ENCODE peak calls at places on chromosomes 2 and 18, in six cellular contexts. O, S, Q, H, J and K are unnamed samples.

GRCh38 chr2:145984541-145984940 is 1464.6 kb upstream of the ZEB2 start:
- DNase-seq in J (no peak), S (no peak), O (peak; percentile 75), H (no peak), Q (no peak), K (peak; percentile 16)

GRCh38 chr2:226649871-226650660 is 149.6 kb downstream of the IRS1 start:
- DNase-seq in S (peak; percentile 82), Q (peak; percentile 15), H (peak; percentile 88), J (peak; percentile 71), O (peak; percentile 98), K (peak; percentile 100)

GRCh38 chr2:37398990-37399389 is 54.6 kb downstream of the QPCT start:
- DNase-seq in H (no peak), J (no peak), S (no peak), O (no peak), Q (no peak), K (no peak)

GRCh38 chr2:29262681-29263260 is 147.6 kb downstream of the CLIP4 start:
- DNase-seq in O (no peak), Q (no peak), S (no peak), H (peak; percentile 21), J (no peak), K (no peak)

GRCh38 chr18:9824474-9824832 is 61.3 kb upstream of the TXNDC2 start:
- DNase-seq in O (peak; percentile 75), S (no peak), Q (no peak), J (no peak), H (no peak), K (peak; percentile 37)

GRCh38 chr2:25266399-25266798 is 75.3 kb downstream of the DNMT3A start:
- DNase-seq in O (no peak), H (no peak), J (no peak), Q (no peak), S (no peak), K (no peak)

GRCh38 chr2:102166189-102166845 is 20.5 kb upstream of the IL1RL2 start:
- DNase-seq in Q (no peak), O (peak; percentile 69), J (no peak), H (peak; percentile 57), S (no peak), K (peak; percentile 78)

GRCh38 chr18:1006965-1007364 is 102.3 kb downstream of the ADCYAP1 start:
- DNase-seq in Q (no peak), J (no peak), S (no peak), O (no peak), H (no peak), K (no peak)

GRCh38 chr2:98793275-98793674 is 62.3 kb upstream of the MGAT4A start:
- DNase-seq in O (no peak), Q (no peak), H (no peak), J (no peak), S (no peak), K (no peak)

GRCh38 chr2:59190518-59190917 is 949.4 kb upstream of the FANCL start:
- DNase-seq in Q (no peak), S (no peak), H (no peak), J (no peak), O (no peak), K (no peak)

GRCh38 chr2:134207589-134208209 is 46.2 kb upstream of the MGAT5 start:
- DNase-seq in Q (no peak), J (peak; percentile 47), O (peak; percentile 42), H (peak; percentile 93), S (peak; percentile 67), K (peak; percentile 52)

GRCh38 chr2:212480447-212480846 is 58.2 kb downstream of the ERBB4 start:
- DNase-seq in Q (no peak), O (no peak), H (no peak), S (no peak), J (no peak), K (no peak)

GRCh38 chr18:76528477-76529432 is 33.7 kb upstream of the ZNF516 start:
- DNase-seq in O (peak; percentile 83), Q (no peak), J (no peak), S (no peak), H (peak; percentile 36), K (peak; percentile 76)

GRCh38 chr18:49997468-49998045 is 184.2 kb upstream of the ACAA2 start:
- DNase-seq in H (peak; percentile 63), S (no peak), J (no peak), O (no peak), Q (no peak), K (no peak)

DNA sequence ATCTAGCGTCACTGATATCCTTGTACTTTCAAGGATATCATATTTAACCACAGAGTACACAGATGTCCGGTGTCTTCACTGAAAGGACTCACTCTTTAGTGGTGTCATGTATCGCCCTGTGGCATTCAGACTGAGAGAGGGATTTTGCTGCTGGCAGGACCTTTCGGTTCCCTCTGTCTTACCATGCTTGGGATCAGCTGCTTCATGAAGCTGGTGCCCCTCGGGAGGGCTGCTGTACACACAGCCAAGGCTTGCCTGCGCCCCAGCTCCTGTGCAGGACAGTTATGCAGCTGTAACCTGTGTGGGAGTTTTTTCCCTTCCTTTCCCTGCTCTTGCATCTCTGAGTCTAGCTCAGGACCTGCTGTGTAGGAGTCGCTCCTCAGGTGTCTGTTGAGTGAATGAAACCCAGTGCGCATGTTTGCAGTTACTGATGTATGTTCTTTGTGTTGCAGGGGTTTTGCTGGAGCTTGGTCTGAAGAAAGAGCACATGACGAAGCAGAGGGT is 64.4 kb downstream of the GREB1 start:
- DNase-seq in S (no peak), J (no peak), H (no peak), O (no peak), Q (no peak), K (no peak)
- H2BK15ac ChIP-seq in S (no peak overlapping the region), J (no peak overlapping the region), H (no peak overlapping the region), O (no peak overlapping the region), Q (no peak overlapping the region), K (no peak overlapping the region)

GRCh38 chr2:42214669-42215068 is 45.5 kb downstream of the EML4 start:
- DNase-seq in S (no peak), Q (no peak), J (no peak), H (no peak), O (peak; percentile 63), K (peak; percentile 46)
- H2BK15ac ChIP-seq in S (no peak overlapping the region), Q (no peak overlapping the region), J (no peak overlapping the region), H (no peak overlapping the region), O (no peak overlapping the region), K (no peak overlapping the region)

DNA sequence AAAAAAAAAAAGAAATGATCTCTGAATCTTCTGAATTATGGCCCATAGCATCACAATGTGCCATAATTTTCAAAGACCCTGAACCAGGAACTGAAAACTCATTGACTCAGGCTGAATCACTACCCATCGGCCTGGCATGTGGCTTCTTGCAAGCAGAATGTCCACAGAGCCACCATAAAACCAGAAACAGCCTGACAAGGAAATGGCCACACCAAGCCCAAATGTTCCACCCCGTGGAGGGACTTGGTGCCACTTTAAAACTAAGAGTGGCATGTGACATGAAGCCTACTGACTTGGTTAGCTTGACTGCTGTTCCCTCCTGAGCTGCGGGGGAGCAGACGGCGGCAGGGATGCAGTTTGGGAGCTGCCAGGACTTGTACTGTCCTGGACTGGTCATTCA is 71.2 kb upstream of the RBM44 start:
- DNase-seq in O (peak; percentile 59), S (no peak), H (no peak), J (no peak), Q (no peak), K (no peak)
- H2BK15ac ChIP-seq in O (no peak overlapping the region), S (no peak overlapping the region), H (no peak overlapping the region), J (peak overlapping the region; percentile 31), Q (no peak overlapping the region), K (no peak overlapping the region)

DNA sequence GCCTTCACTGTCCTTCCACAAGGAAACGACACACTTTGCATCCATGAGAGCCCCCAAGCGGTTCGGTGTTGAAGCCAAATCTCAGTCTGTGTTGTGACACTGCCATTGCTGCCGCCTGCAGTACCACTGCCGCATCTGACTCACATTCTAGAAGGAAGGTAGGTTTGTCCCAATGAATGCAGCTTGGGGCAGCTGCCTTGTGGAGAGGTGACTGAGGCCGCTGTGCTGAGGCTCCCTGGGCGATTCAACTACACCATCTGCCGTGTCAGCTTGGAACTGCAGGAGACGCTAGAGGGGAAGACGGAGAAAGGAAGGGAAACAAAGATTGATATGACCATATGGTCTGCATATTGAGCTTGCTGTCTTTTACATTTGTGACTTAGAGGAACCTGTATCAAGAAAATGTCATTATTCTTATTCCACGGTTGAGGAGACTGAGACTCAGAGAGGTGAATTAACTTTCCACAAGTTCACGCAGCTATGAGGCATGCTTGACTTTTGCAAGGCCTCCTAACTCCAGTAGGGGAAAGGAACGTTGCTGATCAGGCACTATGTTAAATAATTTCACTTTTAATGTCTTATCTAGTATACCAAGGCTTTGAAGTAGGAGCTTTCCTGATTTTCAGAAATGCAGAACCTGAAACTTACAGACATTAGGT is 43.5 kb upstream of the LMAN1 start:
- DNase-seq in S (peak; percentile 96), H (peak; percentile 99), Q (peak; percentile 90), J (peak; percentile 88), O (peak; percentile 68), K (peak; percentile 68)
- H2BK15ac ChIP-seq in S (no peak overlapping the region), H (no peak overlapping the region), Q (no peak overlapping the region), J (no peak overlapping the region), O (no peak overlapping the region), K (no peak overlapping the region)